ENCODE peak calls at places on chromosomes 13 and 19, in six cellular contexts. N is D721Med, O is pons, H is B cell, W is pancreas, R is AML-193. S is an unnamed sample.
A peak's percentile ranks its signal among the peaks of the same experiment; 100 is the strongest.

GRCh38 chr19:15962319-15962718 is 13.5 kb downstream of the OR10H4 start:
- DNase-seq in N (no peak), W (no peak), O (no peak), H (no peak), R (no peak), S (no peak)

GRCh38 chr13:39417643-39418042 is 185.3 kb downstream of the LHFPL6 start:
- DNase-seq in R (no peak), H (no peak), W (no peak), N (no peak), O (no peak), S (no peak)

GRCh38 chr19:49940482-49940791 is 11.1 kb upstream of the NUP62 start:
- DNase-seq in O (no peak), R (no peak), N (no peak), W (no peak), H (no peak), S (no peak)

GRCh38 chr13:73275163-73275562 is 216.4 kb downstream of the KLF5 start:
- DNase-seq in H (no peak), N (no peak), W (no peak), O (no peak), R (no peak), S (no peak)

GRCh38 chr19:44614313-44614712 is 950 bp downstream of the IGSF23 start:
- DNase-seq in O (no peak), R (no peak), N (no peak), H (no peak), W (no peak), S (no peak)

GRCh38 chr13:107883561-107884175 is 331.7 kb downstream of the LIG4 start:
- DNase-seq in H (no peak), R (no peak), N (no peak), O (no peak), W (no peak), S (no peak)

GRCh38 chr19:8304841-8305621 is 3.1 kb downstream of the CD320 start:
- DNase-seq in W (peak; percentile 62), H (peak; percentile 33), R (no peak), N (no peak), O (no peak), S (no peak)

GRCh38 chr19:48826606-48827020 is 9.7 kb downstream of the HSD17B14 start:
- DNase-seq in N (no peak), W (peak; percentile 74), R (no peak), O (no peak), H (no peak), S (no peak)

GRCh38 chr13:43936630-43937029 is 56.9 kb downstream of the LACC1 start:
- DNase-seq in N (no peak), W (no peak), R (no peak), H (no peak), O (no peak), S (no peak)

GRCh38 chr19:18119243-18120105 is 21.9 kb downstream of the MAST3 start:
- DNase-seq in W (no peak), O (no peak), N (no peak), H (peak; percentile 77), R (no peak), S (no peak)

GRCh38 chr19:55492362-55492944 is 4.2 kb downstream of the SSC5D start:
- DNase-seq in H (no peak), W (peak; percentile 19), R (no peak), N (no peak), O (no peak), S (no peak)

GRCh38 chr19:22617614-22618325 is 16.4 kb upstream of the ZNF492 start:
- DNase-seq in R (no peak), H (no peak), O (no peak), W (no peak), N (no peak), S (no peak)

GRCh38 chr13:93552596-93552995 is 326.0 kb downstream of the GPC6 start:
- DNase-seq in N (no peak), H (no peak), O (no peak), W (no peak), R (no peak), S (no peak)

GRCh38 chr19:590396-590745 is 690 bp downstream of the HCN2 start:
- DNase-seq in W (peak; percentile 71), R (no peak), N (no peak), H (no peak), O (no peak), S (no peak)

GRCh38 chr19:44600466-44600865 is 12.9 kb upstream of the IGSF23 start:
- DNase-seq in H (no peak), N (no peak), O (no peak), W (no peak), R (no peak), S (no peak)

GRCh38 chr19:55360902-55361301 is 2.2 kb downstream of the GARIN5B start:
- DNase-seq in O (no peak), N (no peak), H (no peak), W (peak; percentile 56), R (no peak), S (no peak)

GRCh38 chr19:55340144-55340783 is 588 bp downstream of the KMT5C start:
- DNase-seq in W (peak; percentile 79), H (no peak), R (no peak), O (no peak), N (no peak), S (no peak)

GRCh38 chr13:45367358-45367757 is 26.4 kb upstream of the TPT1 start:
- DNase-seq in H (peak; percentile 79), N (no peak), R (no peak), W (no peak), O (no peak), S (no peak)

GRCh38 chr19:49847731-49848696 is 2.9 kb upstream of the PTOV1 start:
- DNase-seq in H (no peak), R (peak; percentile 71), N (no peak), O (no peak), W (no peak), S (no peak)

GRCh38 chr19:16771618-16772017 is 52.0 kb downstream of the NWD1 start:
- DNase-seq in R (peak; percentile 57), W (no peak), H (peak; percentile 70), O (peak; percentile 72), N (peak; percentile 70), S (peak; percentile 75)

GRCh38 chr13:38664920-38665319 is 22.0 kb upstream of the FREM2 start:
- DNase-seq in O (no peak), R (no peak), N (no peak), W (no peak), H (no peak), S (no peak)

GRCh38 chr19:41868989-41869300 is 8.1 kb upstream of the CD79A start:
- DNase-seq in W (peak; percentile 50), O (no peak), H (no peak), N (no peak), R (no peak), S (no peak)

GRCh38 chr19:41886761-41887710 is 4.1 kb downstream of the ARHGEF1 start:
- DNase-seq in O (no peak), W (no peak), N (no peak), H (peak; percentile 70), R (no peak), S (no peak)

GRCh38 chr19:2603320-2603719 is 99.2 kb downstream of the GNG7 start:
- DNase-seq in N (peak; percentile 7), W (peak; percentile 53), O (no peak), R (no peak), H (no peak), S (no peak)

GRCh38 chr19:46678110-46678732 is 17.2 kb upstream of the DACT3 start:
- DNase-seq in H (peak; percentile 82), N (no peak), R (no peak), W (no peak), O (no peak), S (no peak)

GRCh38 chr19:37955986-37956385 is 49.0 kb downstream of the SIPA1L3 start:
- DNase-seq in R (no peak), H (no peak), O (no peak), W (no peak), N (no peak), S (no peak)

GRCh38 chr19:663682-664117 is 686 bp upstream of the RNF126 start:
- DNase-seq in H (no peak), N (no peak), W (no peak), O (no peak), R (no peak), S (no peak)

GRCh38 chr19:19064811-19065745 is 1.3 kb downstream of the SLC25A42 start:
- DNase-seq in N (no peak), R (peak; percentile 10), H (no peak), O (no peak), W (peak; percentile 61), S (no peak)

GRCh38 chr19:49896863-49897621 is at the start of gene IL4I1:
- DNase-seq in N (no peak), R (peak; percentile 6), O (peak; percentile 71), H (peak; percentile 88), W (no peak), S (no peak)

GRCh38 chr19:17337675-17338439 is 504 bp downstream of the GTPBP3 start:
- DNase-seq in R (no peak), N (no peak), O (peak; percentile 24), W (peak; percentile 81), H (peak; percentile 58), S (no peak)

GRCh38 chr13:112104873-112105234 is 37.9 kb downstream of the SOX1 start:
- DNase-seq in H (peak; percentile 38), N (no peak), R (no peak), O (no peak), W (peak; percentile 56), S (no peak)

GRCh38 chr13:111336666-111337065 is 16.2 kb downstream of the TEX29 start:
- DNase-seq in R (no peak), W (no peak), H (no peak), N (no peak), O (no peak), S (no peak)

GRCh38 chr13:113975416-113975815 is 1.5 kb upstream of the C13orf46 start:
- DNase-seq in O (no peak), H (no peak), W (peak; percentile 56), R (no peak), N (no peak), S (no peak)

GRCh38 chr19:19626516-19627441 is 1.2 kb downstream of the LPAR2 start:
- DNase-seq in W (peak; percentile 82), O (no peak), N (no peak), H (peak; percentile 21), R (no peak), S (no peak)

GRCh38 chr13:95546919-95547318 is 5.6 kb upstream of the CLDN10 start:
- DNase-seq in R (no peak), H (no peak), N (no peak), O (no peak), W (no peak), S (no peak)

S was measured in NCI-H1092.